ENCODE peak calls at places on chromosome X, in six cellular contexts. One of them, this sample, is unnamed.

GRCh38 chrX:122094611-122095010 is 1047.2 kb downstream of the GLUD2 start:
- DNase-seq in NCI-H1105: no peak
- DNase-seq in brain microvascular endothelial cell: peak; percentile 20
- DNase-seq in hypothalamus: no peak
- DNase-seq in NCI-H1092: no peak
- DNase-seq in GM23338: no peak
- DNase-seq in this sample: no peak

GRCh38 chrX:24203072-24203808 is 53.7 kb downstream of the ZFX start:
- DNase-seq in brain microvascular endothelial cell: no peak
- DNase-seq in NCI-H1092: no peak
- DNase-seq in GM23338: no peak
- DNase-seq in NCI-H1105: no peak
- DNase-seq in hypothalamus: no peak
- DNase-seq in this sample: no peak

GRCh38 chrX:130082244-130083106 is 27.8 kb downstream of the ELF4 start:
- DNase-seq in GM23338: no peak
- DNase-seq in hypothalamus: no peak
- DNase-seq in brain microvascular endothelial cell: no peak
- DNase-seq in NCI-H1105: no peak
- DNase-seq in NCI-H1092: no peak
- DNase-seq in this sample: no peak

GRCh38 chrX:120514236-120514635 is 45.1 kb upstream of the LAMP2 start:
- DNase-seq in NCI-H1105: no peak
- DNase-seq in hypothalamus: no peak
- DNase-seq in NCI-H1092: peak; percentile 0
- DNase-seq in brain microvascular endothelial cell: no peak
- DNase-seq in GM23338: peak; percentile 49
- DNase-seq in this sample: peak; percentile 34

GRCh38 chrX:111886678-111887077 is 10.7 kb downstream of the TRPC5OS start:
- DNase-seq in NCI-H1092: no peak
- DNase-seq in brain microvascular endothelial cell: no peak
- DNase-seq in GM23338: no peak
- DNase-seq in hypothalamus: no peak
- DNase-seq in NCI-H1105: no peak
- DNase-seq in this sample: no peak

GRCh38 chrX:139691843-139692505 is 16.0 kb downstream of the MCF2 start:
- DNase-seq in GM23338: peak; percentile 45
- DNase-seq in NCI-H1105: no peak
- DNase-seq in hypothalamus: no peak
- DNase-seq in brain microvascular endothelial cell: no peak
- DNase-seq in NCI-H1092: no peak
- DNase-seq in this sample: no peak

GRCh38 chrX:68650491-68650890 is 3.0 kb downstream of the STARD8 start:
- DNase-seq in NCI-H1092: no peak
- DNase-seq in NCI-H1105: no peak
- DNase-seq in hypothalamus: no peak
- DNase-seq in brain microvascular endothelial cell: peak; percentile 34
- DNase-seq in GM23338: no peak
- DNase-seq in this sample: no peak

GRCh38 chrX:37348237-37349130 is 680 bp upstream of the PRRG1 start:
- DNase-seq in hypothalamus: no peak
- DNase-seq in brain microvascular endothelial cell: no peak
- DNase-seq in NCI-H1092: no peak
- DNase-seq in NCI-H1105: no peak
- DNase-seq in GM23338: no peak
- DNase-seq in this sample: no peak

GRCh38 chrX:86148594-86148993 is 343 bp downstream of the DACH2 start:
- DNase-seq in NCI-H1105: peak; percentile 2
- DNase-seq in brain microvascular endothelial cell: no peak
- DNase-seq in hypothalamus: no peak
- DNase-seq in NCI-H1092: no peak
- DNase-seq in GM23338: peak; percentile 11
- DNase-seq in this sample: no peak

GRCh38 chrX:12249997-12250396 is 111.7 kb downstream of the FRMPD4 start:
- DNase-seq in brain microvascular endothelial cell: peak; percentile 12
- DNase-seq in NCI-H1092: no peak
- DNase-seq in hypothalamus: no peak
- DNase-seq in NCI-H1105: no peak
- DNase-seq in GM23338: no peak
- DNase-seq in this sample: no peak

GRCh38 chrX:55007633-55008032 is 7.5 kb downstream of the APEX2 start:
- DNase-seq in NCI-H1092: no peak
- DNase-seq in hypothalamus: no peak
- DNase-seq in GM23338: no peak
- DNase-seq in brain microvascular endothelial cell: peak; percentile 59
- DNase-seq in NCI-H1105: no peak
- DNase-seq in this sample: peak; percentile 17

GRCh38 chrX:72018277-72019112 is 107.8 kb downstream of the NHSL2 start:
- DNase-seq in NCI-H1105: no peak
- DNase-seq in hypothalamus: peak; percentile 43
- DNase-seq in NCI-H1092: peak; percentile 58
- DNase-seq in brain microvascular endothelial cell: peak; percentile 81
- DNase-seq in GM23338: peak; percentile 80
- DNase-seq in this sample: peak; percentile 77

GRCh38 chrX:109199726-109200125 is 282.2 kb downstream of the GUCY2F start:
- DNase-seq in NCI-H1092: no peak
- DNase-seq in NCI-H1105: no peak
- DNase-seq in brain microvascular endothelial cell: peak; percentile 5
- DNase-seq in GM23338: no peak
- DNase-seq in hypothalamus: no peak
- DNase-seq in this sample: no peak

GRCh38 chrX:29012867-29013266 is 425.6 kb downstream of the IL1RAPL1 start:
- DNase-seq in GM23338: no peak
- DNase-seq in NCI-H1105: no peak
- DNase-seq in NCI-H1092: no peak
- DNase-seq in brain microvascular endothelial cell: no peak
- DNase-seq in hypothalamus: no peak
- DNase-seq in this sample: no peak

GRCh38 chrX:20527458-20528099 is 260.9 kb upstream of the RPS6KA3 start:
- DNase-seq in NCI-H1092: no peak
- DNase-seq in hypothalamus: no peak
- DNase-seq in NCI-H1105: peak; percentile 62
- DNase-seq in brain microvascular endothelial cell: no peak
- DNase-seq in GM23338: peak; percentile 39
- DNase-seq in this sample: no peak

GRCh38 chrX:55787063-55787462 is 69.5 kb downstream of the RRAGB start:
- DNase-seq in hypothalamus: no peak
- DNase-seq in NCI-H1092: no peak
- DNase-seq in NCI-H1105: no peak
- DNase-seq in GM23338: no peak
- DNase-seq in brain microvascular endothelial cell: no peak
- DNase-seq in this sample: no peak

GRCh38 chrX:115232933-115233496 is 881 bp downstream of the LRCH2 start:
- DNase-seq in NCI-H1092: no peak
- DNase-seq in GM23338: no peak
- DNase-seq in hypothalamus: no peak
- DNase-seq in brain microvascular endothelial cell: no peak
- DNase-seq in NCI-H1105: no peak
- DNase-seq in this sample: no peak

GRCh38 chrX:43949669-43950068 is 23.5 kb downstream of the NDP start:
- DNase-seq in NCI-H1105: no peak
- DNase-seq in GM23338: peak; percentile 74
- DNase-seq in brain microvascular endothelial cell: no peak
- DNase-seq in hypothalamus: peak; percentile 5
- DNase-seq in NCI-H1092: no peak
- DNase-seq in this sample: peak; percentile 41

GRCh38 chrX:39453847-39454645 is 643.7 kb downstream of the BCOR start:
- DNase-seq in brain microvascular endothelial cell: no peak
- DNase-seq in NCI-H1105: no peak
- DNase-seq in GM23338: no peak
- DNase-seq in hypothalamus: no peak
- DNase-seq in NCI-H1092: no peak
- DNase-seq in this sample: no peak

GRCh38 chrX:34810364-34810763 is 132.2 kb upstream of the FAM47B start:
- DNase-seq in GM23338: no peak
- DNase-seq in brain microvascular endothelial cell: no peak
- DNase-seq in NCI-H1105: no peak
- DNase-seq in NCI-H1092: no peak
- DNase-seq in hypothalamus: no peak
- DNase-seq in this sample: no peak

This sample was measured in HuH-7.